ENCODE peak calls at places on chromosomes 3 and 15, in four cellular contexts. One of them, this sample, is unnamed.

GRCh38 chr15:89101302-89102191 is 13.3 kb downstream of the ABHD2 start:
- DNase-seq in K562: no peak
- DNase-seq in H1: no peak
- DNase-seq in HCT116: peak; percentile 87
- DNase-seq in this sample: peak; percentile 45

GRCh38 chr3:181410870-181411269 is 300.9 kb upstream of the SOX2 start:
- DNase-seq in K562: no peak
- DNase-seq in H1: no peak
- DNase-seq in HCT116: no peak
- DNase-seq in this sample: no peak

GRCh38 chr15:99435761-99436346 is 129.9 kb upstream of the MEF2A start:
- DNase-seq in K562: no peak
- DNase-seq in H1: no peak
- DNase-seq in HCT116: no peak
- DNase-seq in this sample: no peak

GRCh38 chr15:38325290-38325990 is 72.8 kb downstream of the SPRED1 start:
- DNase-seq in K562: no peak
- DNase-seq in H1: no peak
- DNase-seq in HCT116: no peak
- DNase-seq in this sample: no peak

GRCh38 chr3:175337631-175338030 is 478.5 kb downstream of the NAALADL2 start:
- DNase-seq in K562: no peak
- DNase-seq in H1: no peak
- DNase-seq in HCT116: no peak
- DNase-seq in this sample: no peak

GRCh38 chr3:71168961-71169411 is 414.5 kb downstream of the FOXP1 start:
- DNase-seq in K562: no peak
- DNase-seq in H1: no peak
- DNase-seq in HCT116: no peak
- DNase-seq in this sample: no peak

GRCh38 chr3:98786364-98786930 is 23.3 kb downstream of the ST3GAL6 start:
- DNase-seq in K562: no peak
- DNase-seq in H1: no peak
- DNase-seq in HCT116: no peak
- DNase-seq in this sample: peak; percentile 89

GRCh38 chr15:87959080-87959479 is 297.5 kb downstream of the NTRK3 start:
- DNase-seq in K562: no peak
- DNase-seq in H1: no peak
- DNase-seq in HCT116: no peak
- DNase-seq in this sample: no peak

GRCh38 chr3:13073042-13073906 is at the start of gene IQSEC1:
- DNase-seq in K562: no peak
- DNase-seq in H1: peak; percentile 87
- DNase-seq in HCT116: no peak
- DNase-seq in this sample: no peak

GRCh38 chr3:69143055-69143454 is 20.7 kb upstream of the LMOD3 start:
- DNase-seq in K562: no peak
- DNase-seq in H1: no peak
- DNase-seq in HCT116: no peak
- DNase-seq in this sample: no peak

GRCh38 chr15:49674370-49674769 is 53.5 kb downstream of the DTWD1 start:
- DNase-seq in K562: no peak
- DNase-seq in H1: no peak
- DNase-seq in HCT116: no peak
- DNase-seq in this sample: no peak

GRCh38 chr15:49815937-49816336 is 195.1 kb downstream of the DTWD1 start:
- DNase-seq in K562: no peak
- DNase-seq in H1: no peak
- DNase-seq in HCT116: no peak
- DNase-seq in this sample: no peak

GRCh38 chr15:74866090-74866489 is 7.1 kb downstream of the SCAMP2 start:
- DNase-seq in K562: no peak
- DNase-seq in H1: no peak
- DNase-seq in HCT116: no peak
- DNase-seq in this sample: no peak

GRCh38 chr3:11539677-11540076 is 104.0 kb downstream of the VGLL4 start:
- DNase-seq in K562: no peak
- DNase-seq in H1: no peak
- DNase-seq in HCT116: no peak
- DNase-seq in this sample: no peak

GRCh38 chr3:129623447-129624118 is 17.1 kb upstream of the PLXND1 start:
- DNase-seq in K562: no peak
- DNase-seq in H1: no peak
- DNase-seq in HCT116: no peak
- DNase-seq in this sample: no peak

GRCh38 chr3:126945171-126945721 is 37.7 kb upstream of the PLXNA1 start:
- DNase-seq in K562: peak; percentile 49
- DNase-seq in H1: no peak
- DNase-seq in HCT116: no peak
- DNase-seq in this sample: no peak

GRCh38 chr3:33833408-33834116 is 35.1 kb downstream of the PDCD6IP start:
- DNase-seq in K562: no peak
- DNase-seq in H1: no peak
- DNase-seq in HCT116: no peak
- DNase-seq in this sample: no peak

GRCh38 chr3:33826688-33827087 is 28.3 kb downstream of the PDCD6IP start:
- DNase-seq in K562: no peak
- DNase-seq in H1: no peak
- DNase-seq in HCT116: no peak
- DNase-seq in this sample: no peak

GRCh38 chr3:33829720-33830119 is 31.3 kb downstream of the PDCD6IP start:
- DNase-seq in K562: no peak
- DNase-seq in H1: no peak
- DNase-seq in HCT116: no peak
- DNase-seq in this sample: no peak

GRCh38 chr3:33834117-33834495 is 35.7 kb downstream of the PDCD6IP start:
- DNase-seq in K562: no peak
- DNase-seq in H1: no peak
- DNase-seq in HCT116: no peak
- DNase-seq in this sample: no peak

GRCh38 chr3:33831053-33831452 is 32.6 kb downstream of the PDCD6IP start:
- DNase-seq in K562: no peak
- DNase-seq in H1: no peak
- DNase-seq in HCT116: no peak
- DNase-seq in this sample: no peak
- TF ChIP-seq FOSL1 in K562: no peak
- TF ChIP-seq FOSL1 in H1: no peak
- TF ChIP-seq FOSL1 in HCT116: no peak
- TF ChIP-seq FOSL1 in this sample: no peak

DNA sequence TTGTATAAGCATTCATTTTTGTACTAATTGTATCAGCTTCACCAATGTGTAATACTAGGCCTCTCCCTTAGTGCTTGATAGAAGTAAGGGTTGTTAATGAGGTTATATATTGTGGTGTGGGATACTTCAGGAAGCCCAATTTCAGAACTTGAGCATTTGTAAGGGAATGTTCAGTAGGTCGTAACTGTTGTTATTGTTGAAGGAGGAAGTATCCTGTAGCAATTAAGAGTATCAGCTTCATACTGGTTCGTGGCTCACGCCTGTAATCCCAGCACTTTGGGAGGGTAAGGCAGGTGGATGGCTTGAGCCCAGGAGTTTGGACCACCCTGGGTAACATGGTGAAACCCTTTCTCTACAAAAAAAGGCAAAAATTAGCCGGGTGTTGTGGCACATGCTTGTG is 30.6 kb downstream of the IQGAP1 start:
- DNase-seq in K562: no peak
- DNase-seq in H1: no peak
- DNase-seq in HCT116: no peak
- DNase-seq in this sample: no peak
- TF ChIP-seq RAD21 in K562: no peak
- TF ChIP-seq RAD21 in H1: no peak
- TF ChIP-seq RAD21 in HCT116: no peak
- TF ChIP-seq RAD21 in this sample: no peak

GRCh38 chr3:6242104-6242503 is 618.8 kb upstream of the GRM7 start:
- DNase-seq in K562: no peak
- DNase-seq in H1: no peak
- DNase-seq in HCT116: no peak
- DNase-seq in this sample: no peak
- TF ChIP-seq FOSL1 in K562: no peak
- TF ChIP-seq FOSL1 in H1: no peak
- TF ChIP-seq FOSL1 in HCT116: no peak
- TF ChIP-seq FOSL1 in this sample: no peak

GRCh38 chr3:177824841-177825240 is 627.6 kb upstream of the TBL1XR1 start:
- DNase-seq in K562: no peak
- DNase-seq in H1: no peak
- DNase-seq in HCT116: no peak
- DNase-seq in this sample: no peak

GRCh38 chr3:177830411-177830849 is 633.1 kb upstream of the TBL1XR1 start:
- DNase-seq in K562: no peak
- DNase-seq in H1: no peak
- DNase-seq in HCT116: no peak
- DNase-seq in this sample: no peak

GRCh38 chr3:177826253-177826652 is 629.0 kb upstream of the TBL1XR1 start:
- DNase-seq in K562: no peak
- DNase-seq in H1: no peak
- DNase-seq in HCT116: no peak
- DNase-seq in this sample: no peak

GRCh38 chr3:177824190-177824786 is 627.0 kb upstream of the TBL1XR1 start:
- DNase-seq in K562: no peak
- DNase-seq in H1: no peak
- DNase-seq in HCT116: no peak
- DNase-seq in this sample: peak; percentile 93

GRCh38 chr3:177827517-177828249 is 630.4 kb upstream of the TBL1XR1 start:
- DNase-seq in K562: no peak
- DNase-seq in H1: no peak
- DNase-seq in HCT116: no peak
- DNase-seq in this sample: peak; percentile 95
- TF ChIP-seq RAD21 in K562: no peak
- TF ChIP-seq RAD21 in H1: no peak
- TF ChIP-seq RAD21 in HCT116: no peak
- TF ChIP-seq RAD21 in this sample: no peak

GRCh38 chr3:177792363-177793030 is 595.2 kb upstream of the TBL1XR1 start:
- DNase-seq in K562: no peak
- DNase-seq in H1: no peak
- DNase-seq in HCT116: no peak
- DNase-seq in this sample: no peak
- TF ChIP-seq FOSL1 in K562: no peak
- TF ChIP-seq FOSL1 in H1: no peak
- TF ChIP-seq FOSL1 in HCT116: no peak
- TF ChIP-seq FOSL1 in this sample: no peak

DNA sequence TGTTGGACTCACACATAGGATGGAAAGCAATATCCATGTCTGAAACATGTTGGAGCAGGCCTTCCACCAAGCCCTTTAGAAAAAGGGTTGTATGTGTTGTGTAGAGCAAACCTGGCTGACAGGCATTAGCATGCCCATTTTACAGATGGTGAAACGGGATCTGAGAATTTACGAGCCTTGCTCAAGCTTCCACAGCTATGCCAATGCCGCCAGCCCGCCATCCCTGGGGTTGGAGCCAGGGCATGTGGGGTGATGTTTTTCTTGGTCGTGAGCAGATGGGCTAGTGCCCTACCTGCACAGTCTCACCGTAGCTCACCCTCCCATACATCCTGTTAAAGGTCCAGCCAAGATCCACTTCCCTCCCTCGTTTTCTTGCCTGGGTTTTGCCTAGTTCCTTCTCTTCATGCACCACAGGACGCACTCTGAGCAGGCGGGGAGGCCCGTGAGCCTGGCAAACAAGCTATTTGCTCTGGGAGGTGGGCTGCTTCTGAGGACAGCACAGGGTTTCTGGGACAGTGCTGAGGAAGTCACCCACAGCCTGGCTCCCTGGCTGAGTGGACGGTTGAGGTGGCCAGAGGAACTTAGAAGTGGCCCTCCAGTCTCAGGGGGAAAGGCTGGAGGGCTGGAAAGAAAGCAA is 97.6 kb upstream of the TLE3 start:
- DNase-seq in K562: no peak
- DNase-seq in H1: no peak
- DNase-seq in HCT116: no peak
- DNase-seq in this sample: no peak
- TF ChIP-seq RAD21 in K562: no peak
- TF ChIP-seq RAD21 in H1: no peak
- TF ChIP-seq RAD21 in HCT116: no peak
- TF ChIP-seq RAD21 in this sample: no peak